ENCODE peak calls at places on chromosomes 7 and 10, in nine cellular contexts. One of them, this sample, is unnamed.

GRCh38 chr10:112565434-112566053 is 118.5 kb downstream of the VTI1A start:
- DNase-seq in GM12878: no peak
- DNase-seq in stomach: peak
- DNase-seq in tibial nerve: no peak
- DNase-seq in sigmoid colon: no peak
- DNase-seq in transverse colon: peak
- DNase-seq in suprapubic skin: no peak
- DNase-seq in SK-N-SH: peak
- DNase-seq in HepG2: peak
- DNase-seq in this sample: peak

GRCh38 chr7:26965724-26966123 is 101.3 kb upstream of the SKAP2 start:
- DNase-seq in GM12878: no peak
- DNase-seq in stomach: no peak
- DNase-seq in tibial nerve: no peak
- DNase-seq in sigmoid colon: no peak
- DNase-seq in transverse colon: no peak
- DNase-seq in suprapubic skin: no peak
- DNase-seq in SK-N-SH: no peak
- DNase-seq in HepG2: peak
- DNase-seq in this sample: no peak

GRCh38 chr7:92836489-92837213 is at the start of gene CDK6:
- DNase-seq in GM12878: no peak
- DNase-seq in stomach: peak
- DNase-seq in tibial nerve: no peak
- DNase-seq in sigmoid colon: peak
- DNase-seq in transverse colon: peak
- DNase-seq in suprapubic skin: peak
- DNase-seq in SK-N-SH: peak
- DNase-seq in HepG2: peak
- DNase-seq in this sample: peak

GRCh38 chr10:116470071-116470470 is 42.4 kb downstream of the PNLIPRP3 start:
- DNase-seq in GM12878: no peak
- DNase-seq in stomach: no peak
- DNase-seq in tibial nerve: no peak
- DNase-seq in sigmoid colon: no peak
- DNase-seq in transverse colon: no peak
- DNase-seq in suprapubic skin: no peak
- DNase-seq in SK-N-SH: no peak
- DNase-seq in HepG2: no peak
- DNase-seq in this sample: no peak

GRCh38 chr10:91798736-91799579 is 732 bp downstream of the TNKS2 start:
- DNase-seq in GM12878: no peak
- DNase-seq in stomach: peak
- DNase-seq in tibial nerve: no peak
- DNase-seq in sigmoid colon: peak
- DNase-seq in transverse colon: peak
- DNase-seq in suprapubic skin: peak
- DNase-seq in SK-N-SH: no peak
- DNase-seq in HepG2: peak
- DNase-seq in this sample: peak

GRCh38 chr7:158267737-158268435 is 319.7 kb downstream of the PTPRN2 start:
- DNase-seq in GM12878: no peak
- DNase-seq in stomach: no peak
- DNase-seq in tibial nerve: no peak
- DNase-seq in sigmoid colon: peak
- DNase-seq in transverse colon: no peak
- DNase-seq in suprapubic skin: peak
- DNase-seq in SK-N-SH: no peak
- DNase-seq in HepG2: no peak
- DNase-seq in this sample: no peak

GRCh38 chr10:131252586-131253276 is 58.8 kb downstream of the TCERG1L start:
- DNase-seq in GM12878: no peak
- DNase-seq in stomach: no peak
- DNase-seq in tibial nerve: no peak
- DNase-seq in sigmoid colon: peak
- DNase-seq in transverse colon: no peak
- DNase-seq in suprapubic skin: no peak
- DNase-seq in SK-N-SH: peak
- DNase-seq in HepG2: no peak
- DNase-seq in this sample: no peak

GRCh38 chr7:11701829-11702560 is 130.0 kb downstream of the THSD7A start:
- DNase-seq in GM12878: no peak
- DNase-seq in stomach: no peak
- DNase-seq in tibial nerve: no peak
- DNase-seq in sigmoid colon: no peak
- DNase-seq in transverse colon: no peak
- DNase-seq in suprapubic skin: no peak
- DNase-seq in SK-N-SH: no peak
- DNase-seq in HepG2: no peak
- DNase-seq in this sample: no peak

GRCh38 chr10:133125901-133126300 is 34.1 kb upstream of the KNDC1 start:
- DNase-seq in GM12878: no peak
- DNase-seq in stomach: no peak
- DNase-seq in tibial nerve: no peak
- DNase-seq in sigmoid colon: no peak
- DNase-seq in transverse colon: no peak
- DNase-seq in suprapubic skin: no peak
- DNase-seq in SK-N-SH: no peak
- DNase-seq in HepG2: no peak
- DNase-seq in this sample: no peak

GRCh38 chr7:36301914-36302771 is 87.5 kb upstream of the ANLN start:
- DNase-seq in GM12878: no peak
- DNase-seq in stomach: peak
- DNase-seq in tibial nerve: no peak
- DNase-seq in sigmoid colon: no peak
- DNase-seq in transverse colon: no peak
- DNase-seq in suprapubic skin: peak
- DNase-seq in SK-N-SH: no peak
- DNase-seq in HepG2: no peak
- DNase-seq in this sample: no peak

GRCh38 chr10:16367899-16368298 is 68.9 kb upstream of the PTER start:
- DNase-seq in GM12878: no peak
- DNase-seq in stomach: no peak
- DNase-seq in tibial nerve: no peak
- DNase-seq in sigmoid colon: no peak
- DNase-seq in transverse colon: no peak
- DNase-seq in suprapubic skin: no peak
- DNase-seq in SK-N-SH: no peak
- DNase-seq in HepG2: no peak
- DNase-seq in this sample: no peak
- TF ChIP-seq EP300 in GM12878: no peak
- TF ChIP-seq EP300 in stomach: no peak
- TF ChIP-seq EP300 in tibial nerve: no peak
- TF ChIP-seq EP300 in sigmoid colon: no peak
- TF ChIP-seq EP300 in transverse colon: no peak
- TF ChIP-seq EP300 in suprapubic skin: no peak
- TF ChIP-seq EP300 in SK-N-SH: no peak
- TF ChIP-seq EP300 in HepG2: no peak
- TF ChIP-seq EP300 in this sample: no peak

DNA sequence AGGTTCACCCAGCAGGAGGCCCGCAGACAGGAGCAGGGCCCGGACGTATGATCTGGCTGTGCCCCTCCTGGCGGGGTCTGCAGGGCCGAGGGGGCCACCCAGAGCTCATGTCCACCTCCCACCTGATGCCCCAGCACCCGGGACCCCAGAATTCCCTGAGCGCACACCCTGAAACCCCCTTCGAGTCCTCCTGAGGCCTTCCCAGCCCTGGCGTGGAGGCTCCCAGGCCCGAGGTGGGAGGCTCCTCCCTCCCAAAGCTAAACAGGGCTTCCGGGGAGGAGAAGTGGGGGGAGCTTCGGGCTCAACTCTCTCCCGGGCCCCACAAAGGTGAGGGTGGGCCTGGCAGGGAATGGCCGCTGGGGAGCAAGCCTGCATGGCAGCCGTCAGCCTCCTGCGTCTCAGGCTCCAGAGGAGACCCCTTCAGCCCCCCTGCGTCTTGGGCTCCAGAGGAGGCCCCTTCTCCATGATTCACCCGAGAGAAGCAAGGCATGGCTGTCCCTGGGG is 30.3 kb downstream of the MICALL2 start:
- DNase-seq in GM12878: no peak
- DNase-seq in stomach: no peak
- DNase-seq in tibial nerve: no peak
- DNase-seq in sigmoid colon: no peak
- DNase-seq in transverse colon: no peak
- DNase-seq in suprapubic skin: no peak
- DNase-seq in SK-N-SH: no peak
- DNase-seq in HepG2: peak
- DNase-seq in this sample: no peak
- H3K4me3 ChIP-seq in GM12878: no peak
- H3K4me3 ChIP-seq in stomach: no peak
- H3K4me3 ChIP-seq in tibial nerve: no peak
- H3K4me3 ChIP-seq in sigmoid colon: no peak
- H3K4me3 ChIP-seq in transverse colon: no peak
- H3K4me3 ChIP-seq in suprapubic skin: no peak
- H3K4me3 ChIP-seq in SK-N-SH: no peak
- H3K4me3 ChIP-seq in HepG2: peak
- H3K4me3 ChIP-seq in this sample: no peak

DNA sequence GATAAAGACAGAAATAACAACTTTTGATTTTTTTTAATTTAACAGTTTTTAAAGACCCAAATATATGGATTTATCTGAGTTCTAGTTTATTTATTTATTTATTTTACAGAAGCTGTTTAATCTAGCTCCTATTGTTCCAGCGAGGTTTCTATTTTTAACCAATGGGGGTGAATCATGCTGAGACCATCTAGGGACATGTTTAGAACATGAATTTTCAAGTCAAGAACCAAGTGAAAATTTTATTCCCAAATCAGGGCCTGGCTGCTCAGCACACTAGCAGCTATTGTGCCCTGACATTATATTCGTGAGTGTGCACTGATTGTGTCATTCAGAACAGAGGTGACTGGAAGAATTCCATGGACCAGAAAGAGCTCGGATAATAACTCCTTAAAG is 24.6 kb upstream of the MPP7 start:
- DNase-seq in GM12878: no peak
- DNase-seq in stomach: no peak
- DNase-seq in tibial nerve: no peak
- DNase-seq in sigmoid colon: no peak
- DNase-seq in transverse colon: no peak
- DNase-seq in suprapubic skin: no peak
- DNase-seq in SK-N-SH: no peak
- DNase-seq in HepG2: no peak
- DNase-seq in this sample: no peak
- TF ChIP-seq EP300 in GM12878: no peak
- TF ChIP-seq EP300 in stomach: no peak
- TF ChIP-seq EP300 in tibial nerve: peak
- TF ChIP-seq EP300 in sigmoid colon: no peak
- TF ChIP-seq EP300 in transverse colon: no peak
- TF ChIP-seq EP300 in suprapubic skin: no peak
- TF ChIP-seq EP300 in SK-N-SH: no peak
- TF ChIP-seq EP300 in HepG2: no peak
- TF ChIP-seq EP300 in this sample: no peak

GRCh38 chr10:71266147-71266917 is 52.7 kb upstream of the SLC29A3 start:
- DNase-seq in GM12878: no peak
- DNase-seq in stomach: peak
- DNase-seq in tibial nerve: no peak
- DNase-seq in sigmoid colon: peak
- DNase-seq in transverse colon: peak
- DNase-seq in suprapubic skin: no peak
- DNase-seq in SK-N-SH: peak
- DNase-seq in HepG2: peak
- DNase-seq in this sample: peak

GRCh38 chr10:71267508-71268240 is 51.4 kb upstream of the SLC29A3 start:
- DNase-seq in GM12878: no peak
- DNase-seq in stomach: no peak
- DNase-seq in tibial nerve: no peak
- DNase-seq in sigmoid colon: no peak
- DNase-seq in transverse colon: no peak
- DNase-seq in suprapubic skin: no peak
- DNase-seq in SK-N-SH: no peak
- DNase-seq in HepG2: no peak
- DNase-seq in this sample: no peak

GRCh38 chr10:71265618-71266146 is 53.3 kb downstream of the UNC5B start:
- DNase-seq in GM12878: no peak
- DNase-seq in stomach: no peak
- DNase-seq in tibial nerve: no peak
- DNase-seq in sigmoid colon: no peak
- DNase-seq in transverse colon: no peak
- DNase-seq in suprapubic skin: no peak
- DNase-seq in SK-N-SH: no peak
- DNase-seq in HepG2: no peak
- DNase-seq in this sample: no peak

GRCh38 chr10:71268247-71268691 is 50.8 kb upstream of the SLC29A3 start:
- DNase-seq in GM12878: no peak
- DNase-seq in stomach: no peak
- DNase-seq in tibial nerve: no peak
- DNase-seq in sigmoid colon: no peak
- DNase-seq in transverse colon: no peak
- DNase-seq in suprapubic skin: no peak
- DNase-seq in SK-N-SH: no peak
- DNase-seq in HepG2: peak
- DNase-seq in this sample: peak

GRCh38 chr10:71266918-71267442 is 52.1 kb upstream of the SLC29A3 start:
- DNase-seq in GM12878: no peak
- DNase-seq in stomach: no peak
- DNase-seq in tibial nerve: no peak
- DNase-seq in sigmoid colon: no peak
- DNase-seq in transverse colon: no peak
- DNase-seq in suprapubic skin: no peak
- DNase-seq in SK-N-SH: no peak
- DNase-seq in HepG2: no peak
- DNase-seq in this sample: no peak
- H3K4me3 ChIP-seq in GM12878: no peak
- H3K4me3 ChIP-seq in stomach: no peak
- H3K4me3 ChIP-seq in tibial nerve: no peak
- H3K4me3 ChIP-seq in sigmoid colon: no peak
- H3K4me3 ChIP-seq in transverse colon: no peak
- H3K4me3 ChIP-seq in suprapubic skin: no peak
- H3K4me3 ChIP-seq in SK-N-SH: no peak
- H3K4me3 ChIP-seq in HepG2: no peak
- H3K4me3 ChIP-seq in this sample: no peak

GRCh38 chr7:155358066-155358947 is 60.6 kb downstream of the INSIG1 start:
- DNase-seq in GM12878: no peak
- DNase-seq in stomach: no peak
- DNase-seq in tibial nerve: no peak
- DNase-seq in sigmoid colon: no peak
- DNase-seq in transverse colon: no peak
- DNase-seq in suprapubic skin: peak
- DNase-seq in SK-N-SH: peak
- DNase-seq in HepG2: no peak
- DNase-seq in this sample: no peak
- TF ChIP-seq EP300 in GM12878: no peak
- TF ChIP-seq EP300 in stomach: no peak
- TF ChIP-seq EP300 in tibial nerve: no peak
- TF ChIP-seq EP300 in sigmoid colon: no peak
- TF ChIP-seq EP300 in transverse colon: no peak
- TF ChIP-seq EP300 in suprapubic skin: no peak
- TF ChIP-seq EP300 in SK-N-SH: no peak
- TF ChIP-seq EP300 in HepG2: no peak
- TF ChIP-seq EP300 in this sample: no peak

This sample was measured in A549.